ENCODE peak calls at places on chromosome 1, in four cellular contexts. C is A549, K is K562, T is HepG2. O is an unnamed sample.

GRCh38 chr1:22228505-22228911 is 85.6 kb upstream of the WNT4 start:
- DNase-seq in C (peak; percentile 34), K (no peak), T (no peak), O (no peak)

GRCh38 chr1:7454895-7455784 is 316.0 kb upstream of the VAMP3 start:
- DNase-seq in C (no peak), T (no peak), K (no peak), O (no peak)

GRCh38 chr1:215083408-215083961 is 948 bp downstream of the KCNK2 start:
- DNase-seq in K (no peak), C (no peak), T (no peak), O (no peak)

GRCh38 chr1:63014267-63014666 is 230.3 kb downstream of the ATG4C start:
- DNase-seq in K (no peak), C (no peak), T (no peak), O (no peak)

GRCh38 chr1:229843627-229844238 is 217.7 kb downstream of the URB2 start:
- DNase-seq in T (peak; percentile 3), K (peak; percentile 51), C (peak; percentile 44), O (no peak)

GRCh38 chr1:85584264-85584781 is 3.8 kb downstream of the CCN1 start:
- DNase-seq in K (no peak), T (peak; percentile 63), C (no peak), O (no peak)

GRCh38 chr1:219416598-219417238 is 196.2 kb downstream of the ZC3H11B start:
- DNase-seq in T (peak; percentile 47), K (peak; percentile 26), C (no peak), O (peak; percentile 15)

GRCh38 chr1:30313584-30313983 is 409.8 kb downstream of the MATN1 start:
- DNase-seq in K (no peak), C (no peak), T (no peak), O (no peak)

GRCh38 chr1:19036049-19036546 is 79.6 kb upstream of the IFFO2 start:
- DNase-seq in K (no peak), C (no peak), T (no peak), O (no peak)

GRCh38 chr1:236282159-236282716 is 480 bp upstream of the ERO1B start:
- DNase-seq in C (no peak), K (no peak), T (no peak), O (no peak)

GRCh38 chr1:41805771-41806471 is 112.8 kb downstream of the HIVEP3 start:
- DNase-seq in T (no peak), C (no peak), K (no peak), O (no peak)

GRCh38 chr1:247923941-247924340 is 748 bp upstream of the OR2AJ1 start:
- DNase-seq in K (no peak), T (no peak), C (no peak), O (no peak)

GRCh38 chr1:43381609-43382008 is 8.0 kb downstream of the MED8 start:
- DNase-seq in K (no peak), T (no peak), C (no peak), O (no peak)

GRCh38 chr1:37051386-37051785 is 17.1 kb upstream of the GRIK3 start:
- DNase-seq in T (no peak), K (no peak), C (no peak), O (no peak)

GRCh38 chr1:18949689-18950414 is 6.6 kb downstream of the IFFO2 start:
- DNase-seq in K (peak; percentile 51), C (no peak), T (peak; percentile 48), O (no peak)

GRCh38 chr1:199404191-199404590 is 623.3 kb upstream of the NR5A2 start:
- DNase-seq in C (no peak), T (no peak), K (no peak), O (no peak)

GRCh38 chr1:116252785-116253184 is 120.3 kb upstream of the ATP1A1 start:
- DNase-seq in T (no peak), C (no peak), K (no peak), O (no peak)

GRCh38 chr1:59689741-59690140 is 125.0 kb upstream of the HOOK1 start:
- DNase-seq in T (no peak), K (no peak), C (no peak), O (no peak)

GRCh38 chr1:33396188-33397124 is 34.4 kb downstream of the PHC2 start:
- DNase-seq in C (no peak), T (no peak), K (peak; percentile 84), O (no peak)

GRCh38 chr1:115813735-115814134 is 27.2 kb downstream of the NHLH2 start:
- DNase-seq in T (no peak), K (no peak), C (no peak), O (no peak)

GRCh38 chr1:42877380-42877779 is 31.0 kb downstream of the ZNF691 start:
- DNase-seq in T (no peak), C (no peak), K (no peak), O (no peak)

GRCh38 chr1:226422478-226422877 is 14.6 kb upstream of the PARP1 start:
- DNase-seq in K (no peak), C (no peak), T (no peak), O (no peak)

GRCh38 chr1:27009601-27010197 is 3.0 kb downstream of the TENT5B start:
- DNase-seq in K (no peak), T (no peak), C (no peak), O (no peak)

GRCh38 chr1:42866549-42866948 is 20.1 kb downstream of the ZNF691 start:
- DNase-seq in T (no peak), C (no peak), K (no peak), O (no peak)

GRCh38 chr1:171141336-171142051 is 43.6 kb upstream of the FMO2 start:
- DNase-seq in K (no peak), T (no peak), C (no peak), O (no peak)

GRCh38 chr1:151888972-151889570 is 20.2 kb downstream of the THEM4 start:
- DNase-seq in K (no peak), T (no peak), C (peak; percentile 41), O (no peak)

GRCh38 chr1:216207154-216207553 is 216.1 kb downstream of the USH2A start:
- DNase-seq in C (no peak), K (no peak), T (peak; percentile 54), O (no peak)

GRCh38 chr1:36572142-36572715 is 89.5 kb upstream of the CSF3R start:
- DNase-seq in T (no peak), C (no peak), K (no peak), O (no peak)

GRCh38 chr1:26696191-26696644 is 403 bp downstream of the ARID1A start:
- DNase-seq in C (no peak), K (peak; percentile 72), T (no peak), O (no peak)

GRCh38 chr1:67463298-67463960 is 33.2 kb upstream of the SERBP1 start:
- DNase-seq in T (no peak), K (no peak), C (no peak), O (no peak)

GRCh38 chr1:31297273-31298247 is 728 bp downstream of the ZCCHC17 start:
- DNase-seq in C (no peak), T (peak; percentile 2), K (peak; percentile 40), O (no peak)

GRCh38 chr1:1371354-1371740 is 3.7 kb downstream of the AURKAIP1 start:
- DNase-seq in T (no peak), K (no peak), C (no peak), O (no peak)

GRCh38 chr1:3610165-3610822 is 1.0 kb downstream of the MEGF6 start:
- DNase-seq in C (no peak), K (no peak), T (no peak), O (no peak)

GRCh38 chr1:197902454-197903195 is at the start of gene C1orf53:
- DNase-seq in C (peak; percentile 94), T (peak; percentile 71), K (peak; percentile 98), O (peak; percentile 24)
- TF ChIP-seq REST in C (no peak), T (no peak), K (peak; percentile 74), O (no peak)

DNA sequence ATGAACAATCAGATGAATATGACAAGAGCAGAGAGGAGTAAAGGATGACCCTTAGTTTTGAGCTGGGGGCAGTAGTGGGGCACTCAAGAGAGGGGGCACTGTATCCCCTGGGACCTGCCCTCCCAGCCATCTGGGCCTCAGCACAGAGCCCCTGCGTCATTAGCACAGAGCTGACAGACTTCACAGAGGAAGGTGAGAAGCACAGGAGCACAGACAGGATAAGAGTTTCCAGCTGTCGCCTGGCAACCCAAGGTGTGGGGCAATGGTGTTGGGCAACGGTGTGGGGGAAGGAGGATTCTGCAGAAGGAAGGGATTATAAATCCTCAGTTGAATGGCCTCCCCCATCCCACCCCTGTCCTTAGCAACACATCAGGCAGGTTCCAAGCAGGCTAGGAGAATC is 30.2 kb downstream of the RAB3B start:
- DNase-seq in T (no peak), K (no peak), C (no peak), O (no peak)
- TF ChIP-seq MAX in T (no peak), K (no peak), C (no peak), O (no peak)

GRCh38 chr1:40750326-40750975 is 33.1 kb upstream of the KCNQ4 start:
- DNase-seq in T (no peak), K (no peak), C (no peak), O (no peak)

GRCh38 chr1:40749817-40750216 is 33.8 kb upstream of the KCNQ4 start:
- DNase-seq in K (no peak), C (no peak), T (no peak), O (no peak)

GRCh38 chr1:40754201-40754600 is 29.4 kb upstream of the KCNQ4 start:
- DNase-seq in T (no peak), C (no peak), K (no peak), O (no peak)

GRCh38 chr1:40753142-40753882 is 30.3 kb upstream of the KCNQ4 start:
- DNase-seq in K (no peak), T (no peak), C (no peak), O (peak; percentile 33)

GRCh38 chr1:40751802-40752201 is 31.8 kb upstream of the KCNQ4 start:
- DNase-seq in K (no peak), T (no peak), C (no peak), O (no peak)
- TF ChIP-seq BHLHE40 in K (no peak), T (no peak), C (no peak), O (no peak)

GRCh38 chr1:155125946-155126493 is 1.7 kb upstream of the EFNA1 start:
- DNase-seq in K (no peak), C (no peak), T (peak; percentile 88), O (no peak)

GRCh38 chr1:155125511-155125945 is 2.1 kb upstream of the EFNA1 start:
- DNase-seq in K (no peak), T (no peak), C (no peak), O (no peak)

GRCh38 chr1:155123801-155124200 is 3.9 kb upstream of the EFNA1 start:
- DNase-seq in K (no peak), C (no peak), T (no peak), O (no peak)

GRCh38 chr1:155126494-155127104 is 1.1 kb upstream of the EFNA1 start:
- DNase-seq in T (peak; percentile 88), C (no peak), K (no peak), O (no peak)

DNA sequence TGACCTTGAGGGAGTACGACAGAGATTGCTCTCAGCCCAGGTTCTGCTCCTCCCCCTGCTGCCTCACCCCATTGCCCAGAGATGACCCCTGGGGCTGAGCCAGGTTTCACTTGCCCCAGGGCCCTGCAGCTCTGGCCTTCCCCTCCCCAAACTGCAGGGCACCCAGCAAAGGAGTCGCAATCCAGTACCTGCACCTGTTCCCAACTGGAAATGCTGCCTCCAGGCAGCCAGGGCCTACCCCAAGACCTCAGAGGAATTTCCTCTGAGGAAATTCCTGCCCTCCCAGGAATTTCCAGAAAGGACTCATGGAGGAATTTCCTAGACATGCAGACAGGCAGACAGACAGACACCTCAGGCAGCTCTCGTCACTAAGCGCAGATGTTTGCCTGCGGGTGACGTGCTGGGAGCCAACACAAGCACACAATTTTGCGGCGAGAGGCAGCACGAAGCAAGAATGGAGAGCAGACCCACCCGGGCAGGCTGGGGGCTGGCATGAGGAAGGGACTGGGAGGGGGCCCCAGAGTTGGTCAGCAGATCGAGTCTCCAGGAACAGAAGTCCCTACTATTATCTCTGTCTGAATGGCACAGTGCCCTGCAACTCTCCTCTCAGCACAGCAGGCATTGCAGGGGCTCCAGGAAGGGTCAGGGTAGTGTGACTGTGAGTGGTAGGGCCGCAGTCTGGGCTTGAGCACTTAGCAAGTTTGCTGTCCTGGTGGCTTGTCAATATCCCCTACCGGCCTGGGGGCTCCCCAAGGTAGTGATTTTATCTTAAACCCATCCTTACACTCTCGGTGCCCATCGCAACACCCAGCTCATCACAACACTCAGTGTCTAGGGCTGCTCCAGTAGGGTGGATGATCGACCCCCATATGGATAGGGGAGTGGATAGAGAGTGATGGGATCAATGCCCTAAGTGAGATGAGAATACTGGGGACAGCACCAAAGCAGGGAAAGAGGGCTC is 2.9 kb upstream of the EFNA1 start:
- DNase-seq in K (no peak), C (no peak), T (no peak), O (no peak)
- TF ChIP-seq REST in K (no peak), C (no peak), T (no peak), O (no peak)